ENCODE peak calls at places on chromosomes 13 and 19, in nine cellular contexts. H is astrocyte of the spinal cord; X is stimulated activated CD4-positive, alpha-beta T cell treated with anti-CD3 and anti-CD28 coated beads, Interleukin-1b, Interleukin-23, amount 100 ng/mL, for 48 hours; F is SK-MEL-5; N is sciatic nerve; B is activated naive CD4-positive, alpha-beta T cell; V is T1000; C is EL; W is GM03348. E is an unnamed sample.

GRCh38 chr19:801861-802496 is 4.7 kb downstream of the PTBP1 start:
- DNase-seq in H (peak), X (no peak), F (no peak), N (peak), B (no peak), V (no peak), C (no peak), W (peak), E (peak)

GRCh38 chr13:64640002-64640401 is 2590.1 kb downstream of the PCDH9 start:
- DNase-seq in H (no peak), X (no peak), F (no peak), N (no peak), B (no peak), V (no peak), C (no peak), W (no peak), E (no peak)

GRCh38 chr13:31733709-31734108 is 5.6 kb upstream of the RXFP2 start:
- DNase-seq in H (no peak), X (no peak), F (no peak), N (no peak), B (no peak), V (no peak), C (no peak), W (no peak), E (no peak)

GRCh38 chr19:17868669-17869068 is 3.1 kb upstream of the SLC5A5 start:
- DNase-seq in H (no peak), X (no peak), F (no peak), N (no peak), B (no peak), V (no peak), C (no peak), W (no peak), E (no peak)

GRCh38 chr19:55345818-55346724 is 6.4 kb downstream of the KMT5C start:
- DNase-seq in H (peak), X (no peak), F (no peak), N (peak), B (no peak), V (no peak), C (peak), W (no peak), E (peak)

GRCh38 chr13:59229401-59229800 is 934.3 kb downstream of the DIAPH3 start:
- DNase-seq in H (no peak), X (no peak), F (no peak), N (no peak), B (no peak), V (no peak), C (no peak), W (no peak), E (no peak)

GRCh38 chr13:49400755-49401659 is 42.9 kb downstream of the CAB39L start:
- DNase-seq in H (peak), X (no peak), F (peak), N (no peak), B (no peak), V (no peak), C (peak), W (peak), E (peak)

GRCh38 chr19:14061751-14062557 is at the start of gene PALM3:
- DNase-seq in H (no peak), X (no peak), F (no peak), N (no peak), B (no peak), V (no peak), C (no peak), W (no peak), E (peak)

GRCh38 chr13:33206945-33207615 is 78.5 kb downstream of the STARD13 start:
- DNase-seq in H (no peak), X (no peak), F (no peak), N (no peak), B (no peak), V (no peak), C (no peak), W (no peak), E (no peak)

GRCh38 chr19:51064534-51065220 is at the start of gene KLK13:
- DNase-seq in H (no peak), X (no peak), F (no peak), N (no peak), B (no peak), V (no peak), C (no peak), W (peak), E (peak)

E was measured in AG20443.